ENCODE peak calls at places on chromosomes 3 and 15, in nine cellular contexts. Q is lower leg skin; S is COR-L47; Y is hippocampal formation; U is caudate nucleus; B is effector memory CD8-positive, alpha-beta T cell; X is smooth muscle cell of the brain vasculature; I is HuH-7; E is A172. R is an unnamed sample.

GRCh38 chr3:18302517-18302916 is 122.6 kb downstream of the SATB1 start:
- DNase-seq in Q (no peak), S (no peak), Y (no peak), U (no peak), B (no peak), X (no peak), I (peak), E (peak), R (no peak)

GRCh38 chr15:90469723-90470122 is 60.0 kb upstream of the CRTC3 start:
- DNase-seq in Q (no peak), S (no peak), Y (no peak), U (no peak), B (no peak), X (no peak), I (no peak), E (no peak), R (no peak)

GRCh38 chr3:44996556-44996969 is 20.5 kb downstream of the EXOSC7 start:
- DNase-seq in Q (no peak), S (no peak), Y (no peak), U (no peak), B (no peak), X (no peak), I (peak), E (no peak), R (no peak)

GRCh38 chr3:126948980-126949535 is 33.9 kb upstream of the PLXNA1 start:
- DNase-seq in Q (no peak), S (no peak), Y (no peak), U (no peak), B (no peak), X (no peak), I (no peak), E (no peak), R (no peak)

GRCh38 chr3:177781686-177782161 is 584.4 kb upstream of the TBL1XR1 start:
- DNase-seq in Q (peak), S (no peak), Y (no peak), U (no peak), B (no peak), X (peak), I (no peak), E (no peak), R (no peak)

GRCh38 chr3:41711656-41712055 is 250.2 kb downstream of the ULK4 start:
- DNase-seq in Q (no peak), S (no peak), Y (no peak), U (no peak), B (no peak), X (no peak), I (no peak), E (no peak), R (no peak)

GRCh38 chr3:147589016-147589415 is 179.9 kb downstream of the ZIC1 start:
- DNase-seq in Q (no peak), S (no peak), Y (no peak), U (no peak), B (no peak), X (no peak), I (no peak), E (no peak), R (no peak)

GRCh38 chr15:58738051-58738707 is 11.3 kb downstream of the ADAM10 start:
- DNase-seq in Q (no peak), S (no peak), Y (no peak), U (no peak), B (no peak), X (no peak), I (no peak), E (no peak), R (no peak)

GRCh38 chr3:98814799-98815450 is 51.8 kb downstream of the ST3GAL6 start:
- DNase-seq in Q (no peak), S (no peak), Y (no peak), U (no peak), B (no peak), X (no peak), I (no peak), E (peak), R (no peak)

GRCh38 chr3:49967307-49967706 is 27.4 kb downstream of the RBM6 start:
- DNase-seq in Q (no peak), S (no peak), Y (no peak), U (no peak), B (no peak), X (no peak), I (no peak), E (no peak), R (no peak)